ENCODE peak calls at places on chromosomes 4 and X, in seven cellular contexts. One of them, this sample, is unnamed.
A peak's percentile ranks its signal among the peaks of the same experiment; 100 is the strongest.

GRCh38 chrX:19799319-19800182 is 87.8 kb downstream of the SH3KBP1 start:
- DNase-seq in cardiac muscle cell: no peak
- DNase-seq in lung: no peak
- DNase-seq in hepatocyte: no peak
- DNase-seq in fibroblast of lung: peak; percentile 43
- DNase-seq in CD8-positive, alpha-beta T cell: peak; percentile 32
- DNase-seq in gastrocnemius medialis: no peak
- DNase-seq in this sample: no peak

GRCh38 chr4:103303011-103303410 is 104.9 kb upstream of the CENPE start:
- DNase-seq in cardiac muscle cell: no peak
- DNase-seq in lung: no peak
- DNase-seq in hepatocyte: no peak
- DNase-seq in fibroblast of lung: no peak
- DNase-seq in CD8-positive, alpha-beta T cell: no peak
- DNase-seq in gastrocnemius medialis: no peak
- DNase-seq in this sample: no peak

GRCh38 chr4:184983660-184984356 is 34.5 kb upstream of the HELT start:
- DNase-seq in cardiac muscle cell: peak; percentile 39
- DNase-seq in lung: peak; percentile 52
- DNase-seq in hepatocyte: peak; percentile 61
- DNase-seq in fibroblast of lung: peak; percentile 38
- DNase-seq in CD8-positive, alpha-beta T cell: peak; percentile 52
- DNase-seq in gastrocnemius medialis: peak; percentile 6
- DNase-seq in this sample: peak; percentile 61

GRCh38 chr4:26206981-26207380 is 113.8 kb upstream of the RBPJ start:
- DNase-seq in cardiac muscle cell: no peak
- DNase-seq in lung: no peak
- DNase-seq in hepatocyte: no peak
- DNase-seq in fibroblast of lung: peak; percentile 26
- DNase-seq in CD8-positive, alpha-beta T cell: no peak
- DNase-seq in gastrocnemius medialis: no peak
- DNase-seq in this sample: no peak

GRCh38 chr4:8640816-8641215 is 48.3 kb downstream of the CPZ start:
- DNase-seq in cardiac muscle cell: no peak
- DNase-seq in lung: no peak
- DNase-seq in hepatocyte: no peak
- DNase-seq in fibroblast of lung: no peak
- DNase-seq in CD8-positive, alpha-beta T cell: no peak
- DNase-seq in gastrocnemius medialis: no peak
- DNase-seq in this sample: no peak

GRCh38 chrX:3345281-3346081 is 971 bp downstream of the MXRA5 start:
- DNase-seq in cardiac muscle cell: peak; percentile 57
- DNase-seq in lung: no peak
- DNase-seq in hepatocyte: peak; percentile 66
- DNase-seq in fibroblast of lung: peak; percentile 11
- DNase-seq in CD8-positive, alpha-beta T cell: no peak
- DNase-seq in gastrocnemius medialis: no peak
- DNase-seq in this sample: no peak

GRCh38 chr4:83112239-83112638 is 2.3 kb downstream of the PLAC8 start:
- DNase-seq in cardiac muscle cell: no peak
- DNase-seq in lung: no peak
- DNase-seq in hepatocyte: no peak
- DNase-seq in fibroblast of lung: no peak
- DNase-seq in CD8-positive, alpha-beta T cell: no peak
- DNase-seq in gastrocnemius medialis: no peak
- DNase-seq in this sample: no peak

GRCh38 chr4:158314756-158315487 is 104.6 kb downstream of the TMEM144 start:
- DNase-seq in cardiac muscle cell: no peak
- DNase-seq in lung: no peak
- DNase-seq in hepatocyte: no peak
- DNase-seq in fibroblast of lung: peak; percentile 99
- DNase-seq in CD8-positive, alpha-beta T cell: no peak
- DNase-seq in gastrocnemius medialis: no peak
- DNase-seq in this sample: no peak

GRCh38 chr4:127103723-127104122 is 529.0 kb upstream of the INTU start:
- DNase-seq in cardiac muscle cell: no peak
- DNase-seq in lung: no peak
- DNase-seq in hepatocyte: no peak
- DNase-seq in fibroblast of lung: peak; percentile 56
- DNase-seq in CD8-positive, alpha-beta T cell: no peak
- DNase-seq in gastrocnemius medialis: no peak
- DNase-seq in this sample: no peak

GRCh38 chr4:143207555-143207954 is 22.8 kb downstream of the USP38 start:
- DNase-seq in cardiac muscle cell: no peak
- DNase-seq in lung: no peak
- DNase-seq in hepatocyte: peak; percentile 24
- DNase-seq in fibroblast of lung: peak; percentile 45
- DNase-seq in CD8-positive, alpha-beta T cell: no peak
- DNase-seq in gastrocnemius medialis: no peak
- DNase-seq in this sample: no peak

GRCh38 chrX:18406531-18407266 is 18.7 kb upstream of the CDKL5 start:
- DNase-seq in cardiac muscle cell: no peak
- DNase-seq in lung: no peak
- DNase-seq in hepatocyte: no peak
- DNase-seq in fibroblast of lung: no peak
- DNase-seq in CD8-positive, alpha-beta T cell: no peak
- DNase-seq in gastrocnemius medialis: no peak
- DNase-seq in this sample: no peak

GRCh38 chrX:131816551-131817136 is 206.5 kb upstream of the STK26 start:
- DNase-seq in cardiac muscle cell: no peak
- DNase-seq in lung: peak; percentile 90
- DNase-seq in hepatocyte: no peak
- DNase-seq in fibroblast of lung: no peak
- DNase-seq in CD8-positive, alpha-beta T cell: no peak
- DNase-seq in gastrocnemius medialis: peak; percentile 20
- DNase-seq in this sample: peak; percentile 66

GRCh38 chrX:10549280-10549679 is 71.1 kb downstream of the MID1 start:
- DNase-seq in cardiac muscle cell: no peak
- DNase-seq in lung: no peak
- DNase-seq in hepatocyte: no peak
- DNase-seq in fibroblast of lung: no peak
- DNase-seq in CD8-positive, alpha-beta T cell: no peak
- DNase-seq in gastrocnemius medialis: no peak
- DNase-seq in this sample: no peak

GRCh38 chr4:94551616-94552564 is 100.1 kb downstream of the PDLIM5 start:
- DNase-seq in cardiac muscle cell: no peak
- DNase-seq in lung: no peak
- DNase-seq in hepatocyte: no peak
- DNase-seq in fibroblast of lung: peak; percentile 48
- DNase-seq in CD8-positive, alpha-beta T cell: no peak
- DNase-seq in gastrocnemius medialis: no peak
- DNase-seq in this sample: no peak

GRCh38 chrX:7074135-7074907 is 73.2 kb upstream of the STS start:
- DNase-seq in cardiac muscle cell: no peak
- DNase-seq in lung: no peak
- DNase-seq in hepatocyte: no peak
- DNase-seq in fibroblast of lung: peak; percentile 12
- DNase-seq in CD8-positive, alpha-beta T cell: no peak
- DNase-seq in gastrocnemius medialis: no peak
- DNase-seq in this sample: no peak

GRCh38 chr4:161320377-161320776 is 843.4 kb downstream of the FSTL5 start:
- DNase-seq in cardiac muscle cell: peak; percentile 57
- DNase-seq in lung: no peak
- DNase-seq in hepatocyte: peak; percentile 43
- DNase-seq in fibroblast of lung: peak; percentile 4
- DNase-seq in CD8-positive, alpha-beta T cell: no peak
- DNase-seq in gastrocnemius medialis: no peak
- DNase-seq in this sample: no peak

GRCh38 chr4:121057466-121057911 is 14.8 kb downstream of the NDNF start:
- DNase-seq in cardiac muscle cell: no peak
- DNase-seq in lung: no peak
- DNase-seq in hepatocyte: no peak
- DNase-seq in fibroblast of lung: no peak
- DNase-seq in CD8-positive, alpha-beta T cell: no peak
- DNase-seq in gastrocnemius medialis: no peak
- DNase-seq in this sample: no peak

GRCh38 chrX:968391-968790 is 244.1 kb downstream of the CRLF2 start:
- DNase-seq in cardiac muscle cell: no peak
- DNase-seq in lung: no peak
- DNase-seq in hepatocyte: no peak
- DNase-seq in fibroblast of lung: no peak
- DNase-seq in CD8-positive, alpha-beta T cell: no peak
- DNase-seq in gastrocnemius medialis: no peak
- DNase-seq in this sample: no peak

GRCh38 chrX:973010-973409 is 239.4 kb downstream of the CRLF2 start:
- DNase-seq in cardiac muscle cell: no peak
- DNase-seq in lung: no peak
- DNase-seq in hepatocyte: no peak
- DNase-seq in fibroblast of lung: no peak
- DNase-seq in CD8-positive, alpha-beta T cell: no peak
- DNase-seq in gastrocnemius medialis: no peak
- DNase-seq in this sample: no peak
- TF ChIP-seq CTCF in cardiac muscle cell: no peak
- TF ChIP-seq CTCF in lung: no peak
- TF ChIP-seq CTCF in hepatocyte: no peak
- TF ChIP-seq CTCF in fibroblast of lung: no peak
- TF ChIP-seq CTCF in CD8-positive, alpha-beta T cell: no peak
- TF ChIP-seq CTCF in gastrocnemius medialis: no peak
- TF ChIP-seq CTCF in this sample: no peak

DNA sequence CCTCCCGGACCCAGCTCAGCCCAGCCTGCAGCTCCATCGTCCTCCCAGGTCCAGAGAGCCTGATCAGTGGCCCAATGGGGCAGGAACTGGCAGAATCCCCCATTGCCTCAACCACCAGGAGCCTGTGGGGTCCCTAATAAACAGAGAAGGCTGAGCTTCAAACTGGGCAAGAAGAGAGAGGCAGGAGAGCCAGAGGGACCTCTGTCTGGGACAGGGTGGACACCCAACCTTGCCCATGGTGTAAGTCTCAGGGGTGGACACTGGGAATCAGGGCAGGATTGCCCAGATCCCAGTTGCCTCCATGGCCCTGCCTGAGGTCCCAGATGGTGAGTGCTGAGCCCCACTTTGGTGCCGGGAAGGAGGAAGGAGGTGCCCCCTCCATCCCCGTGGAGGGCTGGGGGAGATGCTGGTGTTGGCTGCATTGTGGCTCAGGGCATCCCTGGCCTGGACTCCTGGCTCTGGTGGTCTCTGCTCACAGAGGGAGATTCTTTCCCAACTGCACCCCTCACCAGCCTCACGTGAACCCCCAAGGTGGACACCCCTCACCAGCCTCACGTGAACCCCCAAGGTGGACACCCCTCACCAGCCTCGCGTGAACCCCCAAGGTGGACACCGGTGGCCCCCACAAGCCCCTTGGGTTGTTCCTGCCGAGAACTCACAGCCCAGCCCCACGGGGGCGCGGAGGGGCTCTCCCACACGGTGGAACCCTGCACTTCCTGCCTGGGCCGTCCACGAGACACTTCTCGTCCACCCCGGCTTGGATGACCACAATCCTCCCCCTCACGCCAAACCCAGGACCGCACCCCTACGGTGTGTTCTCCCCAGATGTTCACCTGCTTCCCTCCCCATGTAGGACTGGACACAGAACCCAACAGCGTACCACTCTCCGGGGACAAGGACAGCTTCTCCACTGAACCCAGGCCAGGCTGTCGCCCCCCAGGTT is 5.4 kb downstream of the CPLX1 start:
- DNase-seq in cardiac muscle cell: no peak
- DNase-seq in lung: no peak
- DNase-seq in hepatocyte: no peak
- DNase-seq in fibroblast of lung: no peak
- DNase-seq in CD8-positive, alpha-beta T cell: no peak
- DNase-seq in gastrocnemius medialis: no peak
- DNase-seq in this sample: no peak
- H3K27me3 ChIP-seq in cardiac muscle cell: peaks cover 96% of the 10 kb centered on the region
- H3K27me3 ChIP-seq in lung: no peaks in the 10 kb centered on the region
- H3K27me3 ChIP-seq in hepatocyte: peaks cover 40% of the 10 kb centered on the region
- H3K27me3 ChIP-seq in fibroblast of lung: peaks cover 34% of the 10 kb centered on the region
- H3K27me3 ChIP-seq in CD8-positive, alpha-beta T cell: peaks cover 16% of the 10 kb centered on the region
- H3K27me3 ChIP-seq in gastrocnemius medialis: peaks cover 41% of the 10 kb centered on the region
- H3K27me3 ChIP-seq in this sample: no peaks in the 10 kb centered on the region

DNA sequence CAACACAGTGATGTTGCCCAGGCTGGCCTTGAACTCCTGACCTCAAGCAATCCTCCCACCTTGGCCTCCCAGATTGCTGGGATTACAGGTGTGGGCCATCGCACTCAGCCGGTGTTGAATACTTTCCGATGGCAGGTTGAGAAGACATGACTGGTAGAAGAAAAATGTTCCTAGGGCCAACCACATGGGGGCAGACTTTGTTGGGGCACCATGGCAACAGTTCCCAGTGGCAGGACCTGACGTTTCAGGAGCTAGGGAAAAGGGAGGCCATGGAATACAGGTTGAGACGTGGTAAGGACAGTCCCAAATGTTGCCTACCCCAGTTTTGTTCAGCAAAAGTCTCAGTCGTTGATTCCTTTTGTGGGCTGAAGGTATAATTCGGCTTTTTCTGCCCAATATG is 134.6 kb downstream of the ASMT start:
- DNase-seq in cardiac muscle cell: no peak
- DNase-seq in lung: no peak
- DNase-seq in hepatocyte: no peak
- DNase-seq in fibroblast of lung: no peak
- DNase-seq in CD8-positive, alpha-beta T cell: no peak
- DNase-seq in gastrocnemius medialis: no peak
- DNase-seq in this sample: no peak
- TF ChIP-seq CTCF in cardiac muscle cell: no peak
- TF ChIP-seq CTCF in lung: no peak
- TF ChIP-seq CTCF in hepatocyte: no peak
- TF ChIP-seq CTCF in fibroblast of lung: no peak
- TF ChIP-seq CTCF in CD8-positive, alpha-beta T cell: no peak
- TF ChIP-seq CTCF in gastrocnemius medialis: no peak
- TF ChIP-seq CTCF in this sample: no peak

GRCh38 chr4:54102747-54103146 is 2.8 kb downstream of the GSX2 start:
- DNase-seq in cardiac muscle cell: no peak
- DNase-seq in lung: no peak
- DNase-seq in hepatocyte: no peak
- DNase-seq in fibroblast of lung: no peak
- DNase-seq in CD8-positive, alpha-beta T cell: no peak
- DNase-seq in gastrocnemius medialis: no peak
- DNase-seq in this sample: no peak

GRCh38 chr4:54107951-54108740 is 8.2 kb downstream of the GSX2 start:
- DNase-seq in cardiac muscle cell: no peak
- DNase-seq in lung: no peak
- DNase-seq in hepatocyte: no peak
- DNase-seq in fibroblast of lung: no peak
- DNase-seq in CD8-positive, alpha-beta T cell: no peak
- DNase-seq in gastrocnemius medialis: no peak
- DNase-seq in this sample: no peak

GRCh38 chr4:54101190-54102041 is 1.5 kb downstream of the GSX2 start:
- DNase-seq in cardiac muscle cell: no peak
- DNase-seq in lung: no peak
- DNase-seq in hepatocyte: no peak
- DNase-seq in fibroblast of lung: no peak
- DNase-seq in CD8-positive, alpha-beta T cell: no peak
- DNase-seq in gastrocnemius medialis: no peak
- DNase-seq in this sample: no peak

GRCh38 chr4:54103190-54103574 is 3.2 kb downstream of the GSX2 start:
- DNase-seq in cardiac muscle cell: no peak
- DNase-seq in lung: no peak
- DNase-seq in hepatocyte: no peak
- DNase-seq in fibroblast of lung: no peak
- DNase-seq in CD8-positive, alpha-beta T cell: no peak
- DNase-seq in gastrocnemius medialis: no peak
- DNase-seq in this sample: no peak

DNA sequence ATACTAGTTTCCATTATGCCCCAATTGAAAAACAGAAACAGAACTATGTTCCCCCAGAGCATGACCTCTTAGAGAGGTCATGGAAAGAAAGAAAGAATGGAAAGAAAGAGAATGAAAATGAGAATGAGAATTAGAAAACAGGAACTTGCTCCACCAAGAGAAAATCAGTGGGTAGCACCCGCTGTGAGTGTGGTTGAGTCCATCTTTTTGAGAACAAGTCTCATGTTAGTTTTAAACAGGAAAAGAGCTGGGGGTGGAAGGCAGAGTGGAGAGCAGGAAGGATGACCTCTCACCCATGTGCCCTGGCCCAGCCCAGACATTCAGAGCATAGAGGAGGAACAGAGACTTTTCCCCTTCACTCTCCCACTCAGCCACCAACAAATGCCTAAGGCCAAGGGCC is 4.9 kb downstream of the GSX2 start:
- DNase-seq in cardiac muscle cell: no peak
- DNase-seq in lung: no peak
- DNase-seq in hepatocyte: no peak
- DNase-seq in fibroblast of lung: no peak
- DNase-seq in CD8-positive, alpha-beta T cell: no peak
- DNase-seq in gastrocnemius medialis: no peak
- DNase-seq in this sample: no peak
- H3K27me3 ChIP-seq in cardiac muscle cell: peaks cover 95% of the 10 kb centered on the region
- H3K27me3 ChIP-seq in lung: peaks cover 17% of the 10 kb centered on the region
- H3K27me3 ChIP-seq in hepatocyte: peaks cover 99% of the 10 kb centered on the region
- H3K27me3 ChIP-seq in fibroblast of lung: peaks cover 14% of the 10 kb centered on the region
- H3K27me3 ChIP-seq in CD8-positive, alpha-beta T cell: peaks cover 39% of the 10 kb centered on the region
- H3K27me3 ChIP-seq in gastrocnemius medialis: peaks cover 79% of the 10 kb centered on the region
- H3K27me3 ChIP-seq in this sample: peaks cover 91% of the 10 kb centered on the region

This sample was measured in dorsolateral prefrontal cortex.